ENCODE peak calls at places on chromosomes 1 and 21, in four cellular contexts. G is HepG2, C is K562, D is SK-N-SH. V is an unnamed sample.

GRCh38 chr1:167893798-167894197 is 20.1 kb downstream of the ADCY10 start:
- DNase-seq in C (no peak), D (no peak), G (no peak), V (no peak)

GRCh38 chr21:42533963-42534355 is 20.3 kb downstream of the SLC37A1 start:
- DNase-seq in D (no peak), C (no peak), G (no peak), V (no peak)

GRCh38 chr1:155889566-155889965 is 21.6 kb downstream of the RIT1 start:
- DNase-seq in D (no peak), C (no peak), G (no peak), V (no peak)

GRCh38 chr1:6026095-6026809 is 19.4 kb upstream of the KCNAB2 start:
- DNase-seq in G (peak), D (no peak), C (no peak), V (peak)

GRCh38 chr1:45615885-45616284 is 8.0 kb downstream of the CCDC17 start:
- DNase-seq in D (no peak), C (no peak), G (no peak), V (no peak)

GRCh38 chr21:25997788-25998611 is 172.6 kb downstream of the APP start:
- DNase-seq in C (no peak), G (peak), D (no peak), V (peak)

GRCh38 chr1:233718057-233718456 is 104.2 kb downstream of the KCNK1 start:
- DNase-seq in C (no peak), D (no peak), G (no peak), V (no peak)

GRCh38 chr1:232428781-232429530 is 201.0 kb downstream of the SIPA1L2 start:
- DNase-seq in C (no peak), D (no peak), G (no peak), V (no peak)

GRCh38 chr1:167715653-167716302 is 6.0 kb upstream of the MPZL1 start:
- DNase-seq in G (no peak), C (no peak), D (no peak), V (no peak)

GRCh38 chr1:64337476-64337875 is 132.5 kb upstream of the CACHD1 start:
- DNase-seq in G (no peak), D (peak), C (no peak), V (no peak)

GRCh38 chr1:179228783-179229213 is 679 bp downstream of the ABL2 start:
- DNase-seq in C (peak), D (peak), G (peak), V (no peak)

GRCh38 chr1:210800301-210800700 is 333.6 kb downstream of the KCNH1 start:
- DNase-seq in C (no peak), D (no peak), G (no peak), V (no peak)

GRCh38 chr1:219917851-219918466 is 10.4 kb downstream of the SLC30A10 start:
- DNase-seq in C (no peak), D (no peak), G (peak), V (peak)
- TF ChIP-seq ELF1 in C (no peak), D (no peak), G (no peak), V (no peak)

GRCh38 chr21:36419996-36420395 is 34.8 kb downstream of the CHAF1B start:
- DNase-seq in G (peak), D (peak), C (peak), V (peak)
- H3K4me2 ChIP-seq in G (no peak), D (no peak), C (no peak), V (no peak)

GRCh38 chr1:89953929-89954328 is 41.0 kb upstream of the ZNF326 start:
- DNase-seq in D (no peak), G (no peak), C (no peak), V (no peak)

GRCh38 chr1:89955806-89956205 is 39.1 kb upstream of the ZNF326 start:
- DNase-seq in D (no peak), G (no peak), C (no peak), V (no peak)

GRCh38 chr1:89953072-89953626 is 41.8 kb upstream of the ZNF326 start:
- DNase-seq in C (peak), G (peak), D (no peak), V (peak)

GRCh38 chr1:89955311-89955710 is 39.6 kb upstream of the ZNF326 start:
- DNase-seq in D (no peak), G (no peak), C (no peak), V (no peak)

GRCh38 chr1:89954401-89954800 is 40.5 kb upstream of the ZNF326 start:
- DNase-seq in D (no peak), C (no peak), G (no peak), V (no peak)
- TF ChIP-seq ELF1 in D (no peak), C (no peak), G (no peak), V (no peak)

GRCh38 chr1:31959941-31960340 is 21.8 kb upstream of the PTP4A2 start:
- DNase-seq in D (no peak), C (no peak), G (no peak), V (no peak)
- H3K4me2 ChIP-seq in D (no peak), C (no peak), G (no peak), V (no peak)

DNA sequence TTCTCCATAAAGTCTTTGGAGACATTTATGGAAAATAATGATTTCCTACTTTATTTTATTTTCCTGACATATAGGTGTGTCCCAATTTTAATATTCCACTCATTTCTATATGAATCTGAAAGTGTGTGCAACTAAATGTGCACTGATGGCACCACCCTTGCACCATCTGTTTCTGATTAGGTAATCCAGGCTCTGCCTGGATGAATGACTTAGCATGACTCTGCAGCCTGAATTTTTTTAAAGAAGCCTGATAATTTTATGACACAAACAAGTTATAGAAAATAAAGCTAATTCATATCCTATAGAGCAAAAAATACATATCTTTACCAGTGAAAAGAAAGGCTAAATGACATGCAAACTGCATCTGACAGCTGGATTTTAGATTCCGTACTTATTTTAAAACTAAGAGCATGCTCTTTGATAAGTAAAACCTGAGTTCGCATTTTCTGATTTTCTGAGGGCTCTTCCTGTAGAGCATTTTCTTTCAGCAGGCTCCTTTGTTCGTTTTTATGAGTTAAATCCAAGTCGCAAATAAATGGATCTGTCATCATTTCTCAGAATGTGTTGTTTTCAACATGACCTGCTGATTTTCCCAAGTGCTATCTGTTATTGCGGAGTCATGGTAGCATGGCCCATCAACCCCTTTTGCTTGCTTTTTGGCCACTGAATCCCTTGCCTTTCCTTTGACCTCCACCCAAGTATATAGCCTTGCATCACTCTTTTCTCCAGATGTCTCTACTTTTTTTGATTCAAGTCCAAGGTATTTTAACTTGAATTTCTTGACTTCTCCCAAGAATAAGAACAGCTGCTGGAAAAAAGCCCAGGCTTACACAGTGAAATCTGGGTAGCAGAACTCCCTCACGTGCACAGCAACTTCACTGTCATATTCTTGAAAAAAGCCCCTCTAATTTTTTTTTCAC is 52.8 kb upstream of the LYPLAL1 start:
- DNase-seq in D (peak), C (peak), G (no peak), V (no peak)
- TF ChIP-seq ELF1 in D (no peak), C (peak), G (no peak), V (no peak)

V was measured in HCT116.